ENCODE peak calls at places on chromosomes 1 and 21, in seven cellular contexts. E is CD8-positive, alpha-beta memory T cell; F is CD8-positive, alpha-beta T cell; K is mammary epithelial cell; O is lower lobe of right lung; J is upper lobe of right lung; U is cardiac muscle cell. D is an unnamed sample.
A peak's percentile ranks its signal among the peaks of the same experiment; 100 is the strongest.

GRCh38 chr1:234125714-234126113 is 221.2 kb downstream of the SLC35F3 start:
- DNase-seq in E (no peak), F (no peak), K (no peak), O (no peak), J (no peak), U (no peak), D (no peak)

GRCh38 chr1:46692806-46693770 is 21.4 kb downstream of the TEX38 start:
- DNase-seq in E (no peak), F (no peak), K (no peak), O (no peak), J (no peak), U (no peak), D (no peak)

GRCh38 chr1:14733053-14733778 is 134.7 kb downstream of the KAZN start:
- DNase-seq in E (no peak), F (no peak), K (peak; percentile 96), O (peak; percentile 58), J (no peak), U (no peak), D (no peak)

GRCh38 chr1:64701071-64701470 is 43.8 kb upstream of the RAVER2 start:
- DNase-seq in E (no peak), F (no peak), K (peak; percentile 58), O (no peak), J (no peak), U (no peak), D (no peak)

GRCh38 chr1:52623812-52624211 is 9.2 kb upstream of the SHISAL2A start:
- DNase-seq in E (no peak), F (no peak), K (no peak), O (no peak), J (no peak), U (no peak), D (no peak)

GRCh38 chr1:36693652-36694051 is 210.9 kb upstream of the CSF3R start:
- DNase-seq in E (no peak), F (no peak), K (no peak), O (no peak), J (no peak), U (no peak), D (no peak)

GRCh38 chr1:3078941-3079340 is 9.9 kb downstream of the PRDM16 start:
- DNase-seq in E (no peak), F (no peak), K (no peak), O (no peak), J (no peak), U (no peak), D (no peak)

GRCh38 chr1:16012590-16013219 is 5.1 kb downstream of the HSPB7 start:
- DNase-seq in E (no peak), F (no peak), K (no peak), O (peak; percentile 81), J (peak; percentile 87), U (peak; percentile 84), D (no peak)

GRCh38 chr1:16717174-16718108 is 22.9 kb upstream of the RNU1-4 start:
- DNase-seq in E (no peak), F (no peak), K (peak; percentile 1), O (no peak), J (no peak), U (no peak), D (no peak)

GRCh38 chr1:178768423-178768822 is 43.4 kb downstream of the RALGPS2 start:
- DNase-seq in E (peak; percentile 23), F (no peak), K (no peak), O (no peak), J (no peak), U (peak; percentile 62), D (no peak)

GRCh38 chr1:230084408-230085177 is 17.6 kb downstream of the GALNT2 start:
- DNase-seq in E (no peak), F (no peak), K (peak; percentile 99), O (no peak), J (no peak), U (peak; percentile 96), D (no peak)

GRCh38 chr21:37402251-37402867 is 35.8 kb downstream of the DYRK1A start:
- DNase-seq in E (no peak), F (no peak), K (no peak), O (no peak), J (no peak), U (no peak), D (no peak)

GRCh38 chr1:165949335-165950130 is 122.1 kb downstream of the UCK2 start:
- DNase-seq in E (no peak), F (no peak), K (no peak), O (no peak), J (no peak), U (peak; percentile 15), D (no peak)
- H3K27ac ChIP-seq in E (no peak overlapping the region), F (no peak overlapping the region), K (no peak overlapping the region), O (no peak overlapping the region), J (no peak overlapping the region), U (no peak overlapping the region), D (no peak overlapping the region)

GRCh38 chr1:25031966-25032667 is 102.0 kb upstream of the RUNX3 start:
- DNase-seq in E (peak; percentile 87), F (no peak), K (no peak), O (peak; percentile 83), J (peak; percentile 86), U (peak; percentile 32), D (no peak)
- H3K27ac ChIP-seq in E (peak overlapping the region; percentile 14), F (peak overlapping the region; percentile 32), K (no peak overlapping the region), O (no peak overlapping the region), J (no peak overlapping the region), U (no peak overlapping the region), D (no peak overlapping the region)

GRCh38 chr1:77846966-77847365 is 41.5 kb upstream of the NEXN start:
- DNase-seq in E (no peak), F (no peak), K (no peak), O (no peak), J (no peak), U (peak; percentile 27), D (no peak)
- H3K27ac ChIP-seq in E (no peak overlapping the region), F (no peak overlapping the region), K (no peak overlapping the region), O (no peak overlapping the region), J (no peak overlapping the region), U (no peak overlapping the region), D (no peak overlapping the region)

GRCh38 chr1:204113900-204114299 is 37.9 kb downstream of the ETNK2 start:
- DNase-seq in E (no peak), F (no peak), K (peak; percentile 16), O (no peak), J (no peak), U (no peak), D (no peak)

GRCh38 chr1:204108312-204109141 is 35.6 kb downstream of the SOX13 start:
- DNase-seq in E (no peak), F (no peak), K (no peak), O (no peak), J (no peak), U (no peak), D (no peak)

GRCh38 chr1:204107892-204108291 is 35.0 kb downstream of the SOX13 start:
- DNase-seq in E (no peak), F (no peak), K (no peak), O (no peak), J (no peak), U (no peak), D (no peak)

GRCh38 chr1:204112876-204113730 is 38.7 kb downstream of the ETNK2 start:
- DNase-seq in E (no peak), F (no peak), K (no peak), O (no peak), J (no peak), U (no peak), D (no peak)

GRCh38 chr1:204110894-204111633 is 38.1 kb downstream of the SOX13 start:
- DNase-seq in E (no peak), F (no peak), K (no peak), O (no peak), J (no peak), U (no peak), D (no peak)
- H3K27ac ChIP-seq in E (no peak overlapping the region), F (no peak overlapping the region), K (no peak overlapping the region), O (no peak overlapping the region), J (no peak overlapping the region), U (no peak overlapping the region), D (no peak overlapping the region)

GRCh38 chr21:26097475-26097874 is 73.1 kb downstream of the APP start:
- DNase-seq in E (no peak), F (no peak), K (no peak), O (no peak), J (no peak), U (no peak), D (no peak)
- H3K27ac ChIP-seq in E (no peak overlapping the region), F (no peak overlapping the region), K (no peak overlapping the region), O (no peak overlapping the region), J (no peak overlapping the region), U (no peak overlapping the region), D (no peak overlapping the region)

DNA sequence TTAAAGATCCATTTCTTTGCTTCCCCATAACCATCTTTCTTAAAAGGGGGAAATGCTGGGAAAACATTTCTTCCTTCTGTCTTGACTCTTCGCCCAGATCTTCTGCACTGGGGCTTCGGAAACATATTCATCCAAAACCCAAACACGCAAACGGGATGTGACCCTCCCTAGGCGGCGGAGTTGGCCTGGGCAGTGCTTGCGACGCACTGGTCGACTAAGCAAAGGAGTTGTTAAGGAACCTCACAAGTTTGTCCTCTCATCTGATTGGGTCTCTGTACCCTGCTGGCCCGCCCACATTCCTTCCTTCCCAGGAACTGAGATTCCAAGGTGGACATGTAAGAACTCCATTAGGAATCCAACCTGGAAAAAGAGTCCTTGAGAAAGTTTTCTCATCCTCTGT is 2.5 kb downstream of the ADAMTS5 start:
- DNase-seq in E (no peak), F (no peak), K (no peak), O (no peak), J (no peak), U (peak; percentile 42), D (no peak)
- H3K27ac ChIP-seq in E (no peak overlapping the region), F (no peak overlapping the region), K (no peak overlapping the region), O (no peak overlapping the region), J (peak overlapping the region; percentile 39), U (no peak overlapping the region), D (no peak overlapping the region)

DNA sequence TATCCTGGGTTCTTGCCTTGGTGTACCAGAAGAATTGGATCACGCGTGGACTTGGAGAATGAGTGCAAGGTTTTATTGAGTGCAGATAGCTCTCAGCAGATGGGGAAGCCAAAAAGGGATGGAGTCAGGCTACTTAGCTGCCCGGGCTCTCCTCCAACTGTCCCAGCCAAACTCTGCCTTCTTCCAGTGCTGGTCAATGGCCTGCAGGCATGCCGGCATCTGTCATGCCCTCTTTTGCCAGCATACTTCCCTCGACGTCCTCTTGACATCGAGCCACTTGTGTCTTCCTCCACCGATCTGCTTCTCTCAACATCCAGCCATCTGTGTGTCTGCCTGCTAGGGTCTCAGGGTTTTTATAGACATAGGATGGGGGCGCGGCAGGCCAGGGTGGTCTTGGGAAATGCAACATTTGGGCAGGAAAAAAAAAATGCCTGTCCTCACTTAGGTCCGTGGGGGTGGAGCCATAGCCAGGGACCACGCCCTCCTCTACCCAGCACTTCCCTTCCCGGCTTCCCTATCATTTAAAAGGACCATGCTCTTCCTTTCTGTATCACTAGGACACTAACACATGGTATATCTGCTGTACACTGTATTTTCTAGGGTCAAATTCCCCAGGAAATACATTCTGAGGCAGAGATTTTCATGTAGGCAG is 47.0 kb upstream of the BCAR3 start:
- DNase-seq in E (no peak), F (no peak), K (no peak), O (no peak), J (no peak), U (no peak), D (no peak)
- H3K27ac ChIP-seq in E (no peak overlapping the region), F (no peak overlapping the region), K (no peak overlapping the region), O (no peak overlapping the region), J (no peak overlapping the region), U (no peak overlapping the region), D (no peak overlapping the region)

GRCh38 chr21:17159697-17160096 is 353.1 kb upstream of the CXADR start:
- DNase-seq in E (no peak), F (no peak), K (no peak), O (no peak), J (no peak), U (no peak), D (no peak)
- H3K27ac ChIP-seq in E (no peak overlapping the region), F (no peak overlapping the region), K (no peak overlapping the region), O (no peak overlapping the region), J (no peak overlapping the region), U (no peak overlapping the region), D (no peak overlapping the region)

GRCh38 chr1:183287191-183287675 is 101.2 kb downstream of the LAMC2 start:
- DNase-seq in E (no peak), F (no peak), K (no peak), O (no peak), J (no peak), U (peak; percentile 89), D (no peak)
- H3K27ac ChIP-seq in E (no peak overlapping the region), F (no peak overlapping the region), K (no peak overlapping the region), O (no peak overlapping the region), J (no peak overlapping the region), U (peak overlapping the region; percentile 28), D (no peak overlapping the region)